ENCODE peak calls at places on chromosomes 11 and 22, in five cellular contexts. R is endothelial cell of umbilical vein, Y is NT2/D1, A is adipocyte, E is PC-3. D is an unnamed sample.
A peak's percentile ranks its signal among the peaks of the same experiment; 100 is the strongest.

GRCh38 chr22:23212061-23213030 is 32.0 kb downstream of the BCR start:
- DNase-seq in Y (no peak), A (no peak), E (no peak), R (no peak), D (peak; percentile 28)

GRCh38 chr11:15968461-15969130 is 387.8 kb downstream of the SOX6 start:
- DNase-seq in A (peak; percentile 13), Y (no peak), E (no peak), R (no peak), D (no peak)

GRCh38 chr11:80315263-80315662 is 874.4 kb upstream of the TENM4 start:
- DNase-seq in Y (no peak), A (no peak), E (no peak), R (no peak), D (no peak)

GRCh38 chr11:115580927-115581680 is 76.9 kb upstream of the CADM1 start:
- DNase-seq in R (no peak), Y (peak; percentile 16), E (no peak), A (peak; percentile 15), D (peak; percentile 89)

GRCh38 chr11:104705475-104706195 is 192.6 kb downstream of the CASP12 start:
- DNase-seq in A (no peak), R (peak; percentile 63), Y (no peak), E (peak; percentile 12), D (no peak)

GRCh38 chr11:43547900-43548381 is 132.6 kb upstream of the HSD17B12 start:
- DNase-seq in Y (no peak), E (no peak), R (no peak), A (no peak), D (peak; percentile 82)

GRCh38 chr22:50014655-50015401 is 2.3 kb upstream of the IL17REL start:
- DNase-seq in A (peak; percentile 42), Y (no peak), E (no peak), R (no peak), D (peak; percentile 70)

GRCh38 chr11:65574963-65575567 is 788 bp upstream of the EHBP1L1 start:
- DNase-seq in R (peak; percentile 46), A (peak; percentile 27), E (peak; percentile 44), Y (no peak), D (peak; percentile 86)

GRCh38 chr11:84056696-84057095 is 770.5 kb upstream of the CCDC90B start:
- DNase-seq in A (no peak), E (peak; percentile 4), R (no peak), Y (no peak), D (no peak)

GRCh38 chr11:34855021-34855753 is 61.0 kb downstream of the APIP start:
- DNase-seq in Y (no peak), R (no peak), E (peak; percentile 39), A (peak; percentile 57), D (no peak)

GRCh38 chr11:134562176-134562575 is 150.1 kb upstream of the B3GAT1 start:
- DNase-seq in E (no peak), R (no peak), A (no peak), Y (no peak), D (no peak)

GRCh38 chr11:120511116-120511803 is at the start of gene GRIK4:
- DNase-seq in E (peak; percentile 80), R (peak; percentile 64), A (peak; percentile 92), Y (peak; percentile 77), D (peak; percentile 93)

GRCh38 chr11:75147191-75147874 is 3.6 kb upstream of the SLCO2B1 start:
- DNase-seq in E (no peak), R (no peak), Y (no peak), A (no peak), D (no peak)

GRCh38 chr11:124674571-124674970 is 867 bp downstream of the SPA17 start:
- DNase-seq in Y (no peak), R (no peak), A (no peak), E (no peak), D (no peak)

GRCh38 chr11:111299111-111300026 is 1.0 kb downstream of the POU2AF3 start:
- DNase-seq in E (peak; percentile 43), Y (peak; percentile 40), R (peak; percentile 11), A (peak; percentile 80), D (peak; percentile 90)

GRCh38 chr11:60672255-60672654 is 27.2 kb upstream of the MS4A8 start:
- DNase-seq in E (no peak), Y (no peak), R (no peak), A (no peak), D (no peak)

GRCh38 chr11:13042873-13043338 is 33.8 kb downstream of the RASSF10 start:
- DNase-seq in R (no peak), A (no peak), E (no peak), Y (no peak), D (no peak)

GRCh38 chr22:34414467-34415440 is 494.5 kb upstream of the LARGE1 start:
- DNase-seq in R (no peak), Y (peak; percentile 86), A (peak; percentile 37), E (peak; percentile 46), D (no peak)

GRCh38 chr11:418343-419247 is 3.8 kb upstream of the SIGIRR start:
- DNase-seq in R (no peak), E (no peak), A (no peak), Y (no peak), D (no peak)

GRCh38 chr11:76672431-76673163 is 2.0 kb upstream of the LRRC32 start:
- DNase-seq in A (no peak), Y (no peak), E (no peak), R (no peak), D (peak; percentile 86)

GRCh38 chr11:9943346-9944110 is 279.7 kb downstream of the SWAP70 start:
- DNase-seq in E (no peak), Y (no peak), A (peak; percentile 97), R (peak; percentile 54), D (no peak)

DNA sequence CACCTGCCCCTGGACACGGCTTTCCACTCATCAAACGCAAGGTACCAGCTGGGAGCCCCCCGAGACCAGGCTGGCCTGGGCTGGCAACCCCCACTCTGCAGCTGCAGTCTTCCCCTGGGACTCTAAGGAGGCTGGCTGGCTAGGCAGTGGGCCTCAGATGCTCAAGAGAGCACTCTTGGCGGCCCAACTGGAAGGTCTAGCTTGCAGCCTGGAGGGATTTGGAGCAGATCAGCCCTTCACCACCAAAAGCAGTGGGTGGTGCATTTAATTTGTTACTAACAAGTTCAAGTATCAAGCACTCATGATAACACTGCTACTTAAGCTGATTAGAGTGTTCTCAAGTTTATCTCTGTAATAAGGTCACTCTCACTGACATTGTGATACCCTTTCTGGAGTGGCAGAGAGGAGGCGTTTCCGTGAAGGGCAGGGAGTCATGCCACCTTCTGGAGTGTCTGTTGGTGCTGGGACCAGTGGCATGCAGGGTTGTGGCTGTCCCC is 21.5 kb downstream of the C22orf23 start:
- DNase-seq in Y (no peak), A (no peak), E (no peak), R (no peak), D (peak; percentile 72)
- H3K4me1 ChIP-seq in Y (peaks cover 5% of the 10 kb centered on the region), A (peaks cover 31% of the 10 kb centered on the region), E (peaks cover 10% of the 10 kb centered on the region), R (peaks cover 29% of the 10 kb centered on the region), D (peaks cover 12% of the 10 kb centered on the region)

DNA sequence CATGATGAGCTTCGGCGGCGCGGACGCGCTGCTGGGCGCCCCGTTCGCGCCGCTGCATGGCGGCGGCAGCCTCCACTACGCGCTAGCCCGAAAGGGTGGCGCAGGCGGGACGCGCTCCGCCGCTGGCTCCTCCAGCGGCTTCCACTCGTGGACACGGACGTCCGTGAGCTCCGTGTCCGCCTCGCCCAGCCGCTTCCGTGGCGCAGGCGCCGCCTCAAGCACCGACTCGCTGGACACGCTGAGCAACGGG is 169 bp downstream of the NEFH start:
- DNase-seq in E (no peak), Y (no peak), R (no peak), A (no peak), D (no peak)
- H3K9ac ChIP-seq in E (no peak overlapping the region), Y (peak overlapping the region; percentile 80), R (no peak overlapping the region), A (no peak overlapping the region), D (no peak overlapping the region)

GRCh38 chr11:45864041-45864440 is 16.8 kb downstream of the CRY2 start:
- DNase-seq in Y (no peak), E (no peak), A (no peak), R (peak; percentile 56), D (no peak)
- H3K4me3 ChIP-seq in Y (no peak overlapping the region), E (no peak overlapping the region), A (no peak overlapping the region), R (no peak overlapping the region), D (no peak overlapping the region)

GRCh38 chr11:44600261-44600660 is 34.8 kb downstream of the CD82 start:
- DNase-seq in A (no peak), R (no peak), Y (no peak), E (no peak), D (no peak)
- H3K4me1 ChIP-seq in A (peaks cover 26% of the 10 kb centered on the region), R (no peaks in the 10 kb centered on the region), Y (peaks cover 41% of the 10 kb centered on the region), E (no peaks in the 10 kb centered on the region), D (no peaks in the 10 kb centered on the region)

DNA sequence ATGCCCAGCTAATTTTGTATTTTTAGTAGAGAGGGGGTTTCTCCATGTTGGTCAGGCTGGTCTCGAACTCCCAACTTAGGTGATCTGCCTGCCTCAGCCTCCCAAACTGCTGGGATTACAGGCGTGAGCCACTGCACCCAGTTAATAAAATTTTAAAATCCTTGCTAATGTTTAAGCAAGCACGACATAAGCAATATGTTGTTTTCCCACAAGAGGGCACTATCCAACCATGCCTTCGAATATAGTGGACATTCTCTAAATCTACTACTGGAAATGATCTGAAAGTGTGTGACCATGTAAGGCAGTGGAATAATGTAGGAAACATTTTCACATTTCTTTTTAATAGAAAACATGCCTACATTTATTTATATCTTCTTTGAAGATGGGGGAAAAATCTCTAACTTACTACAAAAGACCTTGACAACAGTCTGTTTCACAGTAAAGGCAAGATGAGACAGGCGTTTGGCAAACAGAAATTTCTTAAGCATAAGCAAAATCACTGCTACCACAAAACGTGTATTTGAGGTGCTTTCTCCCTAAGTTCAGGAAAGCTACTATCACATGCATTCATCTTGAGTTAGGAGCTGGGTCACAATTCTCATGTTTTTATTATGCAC is 38.2 kb downstream of the PITPNB start:
- DNase-seq in Y (peak; percentile 18), E (peak; percentile 72), R (peak; percentile 85), A (peak; percentile 90), D (no peak)
- H3K9ac ChIP-seq in Y (no peak overlapping the region), E (no peak overlapping the region), R (no peak overlapping the region), A (peak overlapping the region; percentile 59), D (no peak overlapping the region)

DNA sequence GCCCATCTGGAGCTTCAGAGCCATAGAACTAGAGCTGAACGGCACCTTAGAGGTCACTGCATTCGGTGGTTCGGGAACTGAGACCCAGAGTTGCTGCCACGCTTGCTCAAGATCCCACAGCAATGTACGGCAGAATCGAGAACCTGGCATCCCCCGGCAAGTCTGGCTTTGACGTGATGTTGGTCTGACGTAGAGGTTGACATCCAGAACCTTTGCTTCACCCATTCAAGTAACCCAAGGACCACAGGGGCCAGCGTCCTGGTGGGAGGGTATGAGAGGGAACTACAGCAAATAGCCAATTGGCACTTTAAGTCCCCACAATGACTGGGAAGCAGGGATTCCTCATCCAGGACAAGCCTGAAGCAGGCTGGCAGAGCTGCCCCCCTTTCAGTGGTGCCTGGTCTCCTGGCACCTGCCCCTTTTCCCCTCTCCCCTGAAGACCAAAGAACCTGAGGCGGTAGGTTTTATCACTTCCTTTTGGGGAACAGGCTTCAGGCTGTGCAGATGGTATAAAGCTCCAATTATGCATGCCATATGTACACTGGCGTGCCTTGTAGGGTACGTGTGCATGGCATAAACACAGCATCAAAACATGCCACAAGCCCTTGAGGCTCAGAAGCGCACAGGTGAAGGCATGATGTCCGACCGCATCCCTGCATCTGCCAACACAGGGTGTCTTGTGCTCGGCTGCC is 15.3 kb upstream of the TEF start:
- DNase-seq in R (no peak), Y (no peak), E (no peak), A (no peak), D (no peak)
- H3K4me3 ChIP-seq in R (no peak overlapping the region), Y (no peak overlapping the region), E (peak overlapping the region; percentile 42), A (peak overlapping the region; percentile 18), D (peak overlapping the region; percentile 51)

DNA sequence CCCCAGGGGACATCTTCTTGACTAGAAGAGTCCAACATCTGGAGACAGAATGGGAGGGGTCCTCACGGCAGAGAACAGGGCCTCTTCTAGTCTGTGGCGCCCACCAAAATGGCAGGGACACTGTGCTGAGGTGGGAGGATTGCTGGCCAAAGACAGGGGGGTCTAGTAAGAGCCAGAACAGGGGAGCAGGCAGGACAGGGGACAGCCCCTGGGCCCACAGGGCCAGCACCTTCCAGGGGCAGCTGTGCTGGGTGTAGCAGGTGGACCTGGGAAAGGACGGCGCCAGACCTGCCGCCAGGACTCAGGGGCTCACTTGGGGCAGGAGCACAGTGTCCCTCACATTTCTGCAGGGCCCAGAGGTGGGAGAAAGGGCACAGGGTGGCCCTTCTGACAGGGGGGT is 858 bp upstream of the APOBEC3A start:
- DNase-seq in E (no peak), A (no peak), Y (no peak), R (no peak), D (peak; percentile 64)
- H3K4me1 ChIP-seq in E (no peaks in the 10 kb centered on the region), A (peaks cover 8% of the 10 kb centered on the region), Y (peaks cover 3% of the 10 kb centered on the region), R (no peaks in the 10 kb centered on the region), D (no peaks in the 10 kb centered on the region)